ENCODE peak calls at places on chromosome 15, in four cellular contexts. One of them, this sample, is unnamed.
A peak's percentile ranks its signal among the peaks of the same experiment; 100 is the strongest.

GRCh38 chr15:52013151-52013791 is 5.7 kb upstream of the MAPK6 start:
- DNase-seq in RWPE2: no peak
- DNase-seq in activated effector memory CD4-positive, alpha-beta T cell treated with Interleukin-2 at 50 U/mL for 16 hours: no peak
- DNase-seq in neural crest cell: no peak
- DNase-seq in this sample: no peak

GRCh38 chr15:70160803-70161565 is 63.3 kb upstream of the TLE3 start:
- DNase-seq in neural crest cell: no peak
- DNase-seq in RWPE2: no peak
- DNase-seq in activated effector memory CD4-positive, alpha-beta T cell treated with Interleukin-2 at 50 U/mL for 16 hours: no peak
- DNase-seq in this sample: no peak

GRCh38 chr15:38944551-38944950 is 379.9 kb upstream of the RASGRP1 start:
- DNase-seq in activated effector memory CD4-positive, alpha-beta T cell treated with Interleukin-2 at 50 U/mL for 16 hours: no peak
- DNase-seq in neural crest cell: no peak
- DNase-seq in RWPE2: no peak
- DNase-seq in this sample: no peak

GRCh38 chr15:50458713-50459112 is 34.5 kb downstream of the USP8 start:
- DNase-seq in RWPE2: no peak
- DNase-seq in neural crest cell: no peak
- DNase-seq in activated effector memory CD4-positive, alpha-beta T cell treated with Interleukin-2 at 50 U/mL for 16 hours: no peak
- DNase-seq in this sample: no peak

GRCh38 chr15:72168131-72168825 is 29.3 kb downstream of the GRAMD2A start:
- DNase-seq in activated effector memory CD4-positive, alpha-beta T cell treated with Interleukin-2 at 50 U/mL for 16 hours: no peak
- DNase-seq in RWPE2: peak; percentile 90
- DNase-seq in neural crest cell: no peak
- DNase-seq in this sample: peak; percentile 77

GRCh38 chr15:71462638-71463037 is 347.4 kb downstream of the THSD4 start:
- DNase-seq in activated effector memory CD4-positive, alpha-beta T cell treated with Interleukin-2 at 50 U/mL for 16 hours: no peak
- DNase-seq in RWPE2: no peak
- DNase-seq in neural crest cell: no peak
- DNase-seq in this sample: no peak

GRCh38 chr15:33654859-33655258 is 313.4 kb upstream of the CHRM5 start:
- DNase-seq in activated effector memory CD4-positive, alpha-beta T cell treated with Interleukin-2 at 50 U/mL for 16 hours: no peak
- DNase-seq in RWPE2: no peak
- DNase-seq in neural crest cell: no peak
- DNase-seq in this sample: no peak

GRCh38 chr15:82108489-82109078 is 62.8 kb upstream of the MEX3B start:
- DNase-seq in neural crest cell: peak; percentile 41
- DNase-seq in activated effector memory CD4-positive, alpha-beta T cell treated with Interleukin-2 at 50 U/mL for 16 hours: peak; percentile 48
- DNase-seq in RWPE2: no peak
- DNase-seq in this sample: peak; percentile 45

GRCh38 chr15:69107025-69107620 is 53.3 kb upstream of the GLCE start:
- DNase-seq in activated effector memory CD4-positive, alpha-beta T cell treated with Interleukin-2 at 50 U/mL for 16 hours: no peak
- DNase-seq in neural crest cell: no peak
- DNase-seq in RWPE2: no peak
- DNase-seq in this sample: no peak

GRCh38 chr15:81273855-81274254 is 50.1 kb downstream of the STARD5 start:
- DNase-seq in activated effector memory CD4-positive, alpha-beta T cell treated with Interleukin-2 at 50 U/mL for 16 hours: no peak
- DNase-seq in RWPE2: no peak
- DNase-seq in neural crest cell: no peak
- DNase-seq in this sample: no peak

GRCh38 chr15:48628832-48629231 is 16.7 kb downstream of the FBN1 start:
- DNase-seq in neural crest cell: no peak
- DNase-seq in RWPE2: no peak
- DNase-seq in activated effector memory CD4-positive, alpha-beta T cell treated with Interleukin-2 at 50 U/mL for 16 hours: no peak
- DNase-seq in this sample: no peak

GRCh38 chr15:92624401-92624991 is 31.1 kb downstream of the FAM174B start:
- DNase-seq in neural crest cell: no peak
- DNase-seq in RWPE2: no peak
- DNase-seq in activated effector memory CD4-positive, alpha-beta T cell treated with Interleukin-2 at 50 U/mL for 16 hours: no peak
- DNase-seq in this sample: no peak

GRCh38 chr15:80970018-80970657 is 19.5 kb downstream of the MESD start:
- DNase-seq in RWPE2: no peak
- DNase-seq in neural crest cell: peak; percentile 72
- DNase-seq in activated effector memory CD4-positive, alpha-beta T cell treated with Interleukin-2 at 50 U/mL for 16 hours: peak; percentile 20
- DNase-seq in this sample: peak; percentile 24

GRCh38 chr15:68679961-68680371 is 101.2 kb downstream of the CORO2B start:
- DNase-seq in neural crest cell: no peak
- DNase-seq in activated effector memory CD4-positive, alpha-beta T cell treated with Interleukin-2 at 50 U/mL for 16 hours: no peak
- DNase-seq in RWPE2: peak; percentile 55
- DNase-seq in this sample: no peak

GRCh38 chr15:40330368-40330836 is 6.9 kb downstream of the INAFM2 start:
- DNase-seq in neural crest cell: no peak
- DNase-seq in activated effector memory CD4-positive, alpha-beta T cell treated with Interleukin-2 at 50 U/mL for 16 hours: no peak
- DNase-seq in RWPE2: no peak
- DNase-seq in this sample: no peak

GRCh38 chr15:91849749-91850161 is 3.8 kb upstream of the SLCO3A1 start:
- DNase-seq in neural crest cell: no peak
- DNase-seq in RWPE2: no peak
- DNase-seq in activated effector memory CD4-positive, alpha-beta T cell treated with Interleukin-2 at 50 U/mL for 16 hours: no peak
- DNase-seq in this sample: peak; percentile 36

GRCh38 chr15:92809880-92810361 is 90.2 kb upstream of the CHD2 start:
- DNase-seq in RWPE2: peak; percentile 56
- DNase-seq in activated effector memory CD4-positive, alpha-beta T cell treated with Interleukin-2 at 50 U/mL for 16 hours: peak; percentile 12
- DNase-seq in neural crest cell: no peak
- DNase-seq in this sample: no peak

GRCh38 chr15:57340673-57341259 is 35.5 kb upstream of the CGNL1 start:
- DNase-seq in RWPE2: no peak
- DNase-seq in activated effector memory CD4-positive, alpha-beta T cell treated with Interleukin-2 at 50 U/mL for 16 hours: no peak
- DNase-seq in neural crest cell: peak; percentile 46
- DNase-seq in this sample: no peak

GRCh38 chr15:67196672-67197363 is 57.6 kb downstream of the AAGAB start:
- DNase-seq in RWPE2: no peak
- DNase-seq in activated effector memory CD4-positive, alpha-beta T cell treated with Interleukin-2 at 50 U/mL for 16 hours: no peak
- DNase-seq in neural crest cell: no peak
- DNase-seq in this sample: no peak

GRCh38 chr15:91530951-91531582 is 322.4 kb upstream of the SLCO3A1 start:
- DNase-seq in RWPE2: no peak
- DNase-seq in activated effector memory CD4-positive, alpha-beta T cell treated with Interleukin-2 at 50 U/mL for 16 hours: no peak
- DNase-seq in neural crest cell: no peak
- DNase-seq in this sample: no peak

GRCh38 chr15:72289597-72290325 is 17.4 kb upstream of the PARP6 start:
- DNase-seq in neural crest cell: no peak
- DNase-seq in activated effector memory CD4-positive, alpha-beta T cell treated with Interleukin-2 at 50 U/mL for 16 hours: no peak
- DNase-seq in RWPE2: peak; percentile 74
- DNase-seq in this sample: no peak

GRCh38 chr15:92902020-92902419 is 1.9 kb downstream of the CHD2 start:
- DNase-seq in neural crest cell: no peak
- DNase-seq in activated effector memory CD4-positive, alpha-beta T cell treated with Interleukin-2 at 50 U/mL for 16 hours: no peak
- DNase-seq in RWPE2: no peak
- DNase-seq in this sample: no peak

GRCh38 chr15:82903511-82903910 is 49.0 kb downstream of the HOMER2 start:
- DNase-seq in neural crest cell: no peak
- DNase-seq in RWPE2: no peak
- DNase-seq in activated effector memory CD4-positive, alpha-beta T cell treated with Interleukin-2 at 50 U/mL for 16 hours: no peak
- DNase-seq in this sample: no peak

GRCh38 chr15:36506733-36507356 is 72.6 kb upstream of the CDIN1 start:
- DNase-seq in neural crest cell: no peak
- DNase-seq in activated effector memory CD4-positive, alpha-beta T cell treated with Interleukin-2 at 50 U/mL for 16 hours: no peak
- DNase-seq in RWPE2: no peak
- DNase-seq in this sample: no peak

GRCh38 chr15:64604319-64604718 is 143.9 kb downstream of the ZNF609 start:
- DNase-seq in neural crest cell: no peak
- DNase-seq in activated effector memory CD4-positive, alpha-beta T cell treated with Interleukin-2 at 50 U/mL for 16 hours: no peak
- DNase-seq in RWPE2: no peak
- DNase-seq in this sample: no peak

GRCh38 chr15:44584162-44584749 is 47.3 kb downstream of the EIF3J start:
- DNase-seq in RWPE2: no peak
- DNase-seq in activated effector memory CD4-positive, alpha-beta T cell treated with Interleukin-2 at 50 U/mL for 16 hours: peak; percentile 51
- DNase-seq in neural crest cell: no peak
- DNase-seq in this sample: peak; percentile 40

GRCh38 chr15:55894406-55894965 is 98.9 kb downstream of the NEDD4 start:
- DNase-seq in RWPE2: no peak
- DNase-seq in neural crest cell: no peak
- DNase-seq in activated effector memory CD4-positive, alpha-beta T cell treated with Interleukin-2 at 50 U/mL for 16 hours: no peak
- DNase-seq in this sample: no peak

GRCh38 chr15:52730163-52730562 is 51.0 kb upstream of the ATOSA start:
- DNase-seq in neural crest cell: no peak
- DNase-seq in RWPE2: no peak
- DNase-seq in activated effector memory CD4-positive, alpha-beta T cell treated with Interleukin-2 at 50 U/mL for 16 hours: peak; percentile 29
- DNase-seq in this sample: peak; percentile 88

GRCh38 chr15:68278345-68279217 is 1.0 kb downstream of the FEM1B start:
- DNase-seq in neural crest cell: peak; percentile 65
- DNase-seq in activated effector memory CD4-positive, alpha-beta T cell treated with Interleukin-2 at 50 U/mL for 16 hours: no peak
- DNase-seq in RWPE2: peak; percentile 79
- DNase-seq in this sample: no peak

GRCh38 chr15:74378853-74379252 is 11.4 kb upstream of the CYP11A1 start:
- DNase-seq in neural crest cell: no peak
- DNase-seq in RWPE2: no peak
- DNase-seq in activated effector memory CD4-positive, alpha-beta T cell treated with Interleukin-2 at 50 U/mL for 16 hours: no peak
- DNase-seq in this sample: no peak

This sample was measured in T-helper 2 cell.